ENCODE peak calls at places on chromosome X, in four cellular contexts. R, V, N and Z are unnamed samples. For H3K4me1, the result is how much of the 10 kb centered on the place peaks cover.

GRCh38 chrX:95762716-95763115 is 921.9 kb upstream of the DIAPH2 start:
- DNase-seq in V (no peak), N (no peak), R (no peak), Z (no peak)

GRCh38 chrX:48971325-48972213 is at the start of gene KCND1:
- DNase-seq in R (no peak), N (peak), V (peak), Z (no peak)

GRCh38 chrX:54494970-54495813 is 842 bp downstream of the FGD1 start:
- DNase-seq in V (no peak), R (no peak), N (peak), Z (no peak)

GRCh38 chrX:21374994-21375794 is 976 bp downstream of the CNKSR2 start:
- DNase-seq in N (peak), V (no peak), R (no peak), Z (no peak)

GRCh38 chrX:107628662-107629532 is 587 bp downstream of the PRPS1 start:
- DNase-seq in R (no peak), N (peak), V (peak), Z (no peak)

GRCh38 chrX:101430457-101431078 is 22.5 kb downstream of the HNRNPH2 start:
- DNase-seq in R (no peak), N (no peak), V (no peak), Z (no peak)

GRCh38 chrX:45351478-45351877 is 150.8 kb upstream of the DIPK2B start:
- DNase-seq in V (no peak), N (no peak), R (no peak), Z (no peak)

GRCh38 chrX:129472116-129472515 is 51.2 kb downstream of the SMARCA1 start:
- DNase-seq in V (no peak), R (no peak), N (no peak), Z (no peak)

GRCh38 chrX:10577863-10578262 is 42.5 kb downstream of the MID1 start:
- DNase-seq in N (no peak), V (no peak), R (no peak), Z (no peak)
- H3K4me1 ChIP-seq in N (under half), V (under half), R (under half), Z (under half)

GRCh38 chrX:150546711-150547153 is 21.7 kb upstream of the MTM1 start:
- DNase-seq in V (no peak), N (no peak), R (no peak), Z (no peak)

GRCh38 chrX:150547511-150548115 is 20.8 kb upstream of the MTM1 start:
- DNase-seq in V (peak), R (peak), N (peak), Z (no peak)

GRCh38 chrX:150548684-150549083 is 19.7 kb upstream of the MTM1 start:
- DNase-seq in N (no peak), R (no peak), V (no peak), Z (no peak)

GRCh38 chrX:150544835-150545790 is 23.3 kb upstream of the MTM1 start:
- DNase-seq in N (no peak), R (no peak), V (no peak), Z (no peak)

DNA sequence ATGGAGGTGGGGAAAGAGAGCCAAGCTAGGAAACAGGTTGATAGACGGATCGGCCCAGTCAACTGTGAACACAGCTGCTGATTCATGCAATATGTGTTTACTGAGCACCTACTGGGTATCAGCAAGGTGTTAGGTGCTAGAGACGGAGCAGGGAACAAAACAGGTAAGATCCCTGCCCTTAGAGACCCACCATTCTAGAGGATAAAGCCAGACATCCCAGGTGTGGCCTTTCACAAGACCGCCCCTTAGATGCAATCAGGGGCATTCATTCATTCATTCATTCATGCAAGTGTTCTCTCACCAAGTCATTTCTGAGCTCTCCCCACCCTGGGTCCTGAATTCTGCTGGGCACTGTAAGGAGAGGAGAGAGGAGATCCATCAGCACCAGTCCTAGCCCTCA is 20.2 kb upstream of the MTM1 start:
- DNase-seq in V (no peak), N (no peak), R (no peak), Z (no peak)
- H3K27ac ChIP-seq in V (peak), N (no peak), R (peak), Z (no peak)

DNA sequence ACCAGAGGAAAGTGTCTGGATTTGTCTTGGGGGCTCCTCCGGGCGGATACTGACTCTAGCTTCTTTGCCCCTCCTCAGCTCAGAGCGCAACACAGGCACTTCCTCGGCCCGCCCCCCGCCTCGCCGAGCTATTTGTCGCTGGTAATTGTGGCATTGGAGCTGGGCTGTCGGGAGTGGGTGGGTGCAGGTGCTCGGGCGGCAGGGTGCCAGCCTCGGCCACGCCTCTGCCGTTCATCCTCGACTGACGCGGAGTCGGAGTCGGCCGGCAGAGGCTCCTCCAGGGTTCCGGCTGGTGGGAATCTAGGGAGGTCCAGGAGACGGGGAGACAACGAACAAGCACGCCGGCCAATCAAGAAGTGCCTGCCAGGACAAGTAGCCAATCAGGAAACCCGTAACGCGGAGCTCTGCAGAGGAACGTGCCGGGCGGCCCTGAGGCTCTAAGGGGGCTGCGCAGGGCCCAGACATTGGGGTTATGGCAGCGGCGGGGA is 3.9 kb upstream of the SYN1 start:
- DNase-seq in R (peak), N (peak), V (no peak), Z (peak)
- H3K4me3 ChIP-seq in R (no peak), N (no peak), V (peak), Z (peak)

DNA sequence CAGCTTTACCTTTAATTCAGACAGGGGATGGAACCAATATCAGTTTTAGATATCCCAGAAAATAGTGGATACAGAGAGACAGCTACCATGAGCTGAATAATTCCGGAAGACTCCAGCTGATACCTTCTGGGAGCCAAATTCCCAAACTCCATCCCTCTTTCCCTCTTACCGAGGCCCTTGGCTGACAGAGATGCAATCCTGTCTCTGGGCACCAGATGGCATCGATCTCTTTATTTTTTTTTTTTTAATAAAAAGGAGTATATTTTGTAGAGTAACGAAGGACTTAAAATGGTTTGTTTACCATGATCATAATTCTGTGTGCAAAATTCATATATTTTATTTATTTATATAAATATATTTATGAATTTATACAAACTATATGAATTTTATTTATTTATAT is 31.0 kb downstream of the RAB40A start:
- DNase-seq in N (no peak), R (no peak), V (no peak), Z (no peak)
- H3K4me1 ChIP-seq in N (under half), R (under half), V (under half), Z (under half)

GRCh38 chrX:133984857-133985163 is 584 bp downstream of the GPC3 start:
- DNase-seq in V (no peak), R (no peak), N (no peak), Z (no peak)

GRCh38 chrX:133981908-133982307 is 3.5 kb downstream of the GPC3 start:
- DNase-seq in N (no peak), V (no peak), R (no peak), Z (no peak)

GRCh38 chrX:133983974-133984578 is 1.3 kb downstream of the GPC3 start:
- DNase-seq in R (no peak), V (no peak), N (no peak), Z (no peak)

GRCh38 chrX:133985164-133986007 is at the start of gene GPC3:
- DNase-seq in R (peak), N (peak), V (no peak), Z (peak)

DNA sequence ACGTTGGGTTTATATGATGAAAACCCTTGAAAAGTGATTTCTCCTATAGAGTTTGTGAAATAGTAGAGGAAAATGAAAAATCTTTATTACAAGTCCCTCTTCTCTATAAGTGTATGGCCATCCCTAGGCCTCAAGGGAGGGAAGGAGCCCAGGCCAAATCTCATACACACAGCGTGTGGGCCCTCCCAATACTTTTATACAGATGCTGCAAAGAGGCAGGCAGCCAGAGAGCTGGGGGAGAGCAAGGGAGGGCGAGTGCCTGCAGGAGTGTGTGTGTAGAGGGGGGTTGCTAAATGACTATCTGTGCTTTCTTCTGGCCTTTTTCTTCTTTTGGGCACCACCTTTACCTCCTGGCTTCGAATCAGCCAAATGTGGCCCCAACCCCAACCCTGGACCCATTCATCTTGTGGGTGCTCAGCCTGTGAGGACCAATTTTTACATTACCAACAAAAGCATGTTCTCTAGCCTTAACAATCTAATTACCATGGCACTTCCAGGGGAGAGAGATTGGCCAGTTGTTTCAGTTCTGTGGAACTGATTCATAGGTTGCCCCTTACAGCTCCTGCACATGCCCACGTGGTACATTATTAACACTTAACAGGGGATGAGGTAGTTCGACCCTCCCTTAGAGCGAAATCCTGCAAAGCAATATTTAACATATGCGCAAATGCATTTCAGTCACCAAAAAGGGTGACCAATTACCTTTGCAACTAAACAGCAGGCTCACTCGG is 2.0 kb downstream of the GPC3 start:
- DNase-seq in N (no peak), R (no peak), V (no peak), Z (no peak)
- H3K27ac ChIP-seq in N (no peak), R (no peak), V (no peak), Z (no peak)

DNA sequence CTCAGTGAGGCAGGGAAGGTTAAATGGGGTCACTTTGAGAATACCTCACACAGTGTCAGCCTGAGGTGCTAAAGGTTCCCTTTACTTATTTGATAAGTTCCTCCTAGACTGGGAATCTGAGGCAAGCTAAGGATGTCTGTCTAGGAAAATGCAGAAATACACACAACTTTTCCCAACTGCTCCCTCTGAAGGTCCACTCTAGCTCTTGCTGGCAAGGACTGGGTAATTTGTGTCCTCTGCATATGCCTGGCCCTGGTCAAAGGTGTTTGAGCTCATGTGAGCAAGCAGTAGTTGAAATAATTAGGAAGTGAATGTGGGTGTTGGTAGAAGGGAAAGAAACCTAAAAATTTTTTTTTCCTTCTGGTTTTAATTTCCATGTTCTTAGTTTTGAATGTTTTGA is 21.3 kb downstream of the TXLNG start:
- DNase-seq in R (no peak), N (no peak), V (no peak), Z (no peak)
- H3K4me3 ChIP-seq in R (no peak), N (no peak), V (peak), Z (no peak)

DNA sequence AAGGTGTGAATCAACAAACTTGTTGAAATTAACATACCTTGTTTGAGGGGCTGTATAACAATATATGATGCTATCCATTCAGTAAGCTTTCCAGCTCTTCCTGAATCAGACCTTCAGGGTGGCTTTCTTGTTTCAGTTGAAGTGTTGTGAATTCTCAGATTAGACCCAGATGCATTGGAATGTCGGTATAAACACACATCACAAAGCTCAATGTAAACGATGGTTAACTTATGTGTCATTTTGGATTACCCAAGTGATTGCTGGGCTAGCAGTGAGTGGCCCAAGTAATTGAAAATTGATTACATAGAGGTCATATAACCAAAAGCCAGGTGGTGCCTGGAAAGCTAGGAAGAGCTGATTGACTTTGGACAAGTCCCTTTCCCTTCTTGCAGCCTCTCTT is 115.0 kb downstream of the SHROOM4 start:
- DNase-seq in R (no peak), N (no peak), V (no peak), Z (no peak)
- H3K4me1 ChIP-seq in R (under half), N (under half), V (under half), Z (under half)

GRCh38 chrX:47250017-47250347 is 17.2 kb downstream of the USP11 start:
- DNase-seq in R (no peak), V (no peak), N (peak), Z (no peak)
- H3K27ac ChIP-seq in R (no peak), V (no peak), N (no peak), Z (no peak)